ENCODE peak calls at places on chromosomes 5 and 9, in six cellular contexts. B is stimulated activated CD8-positive, alpha-beta memory T cell treated with anti-CD3 and anti-CD28 coated beads, Interleukin-15, amount 100 ng/mL, for 4 hours; N is AML-193; I is posterior cingulate gyrus; Y is mucosa of descending colon; A is heart left ventricle. U is an unnamed sample.

GRCh38 chr9:97053717-97054116 is 14.8 kb upstream of the CTSV start:
- DNase-seq in Y (no peak), N (no peak), A (no peak), I (no peak), B (no peak), U (no peak)

GRCh38 chr5:30401479-30402058 is 791.9 kb upstream of the CDH6 start:
- DNase-seq in A (no peak), N (no peak), B (no peak), I (peak; percentile 55), Y (peak; percentile 72), U (peak; percentile 29)

GRCh38 chr9:89978185-89978584 is 373.4 kb downstream of the GADD45G start:
- DNase-seq in A (no peak), N (no peak), Y (no peak), I (no peak), B (no peak), U (no peak)

GRCh38 chr5:167631191-167631590 is 660.3 kb upstream of the WWC1 start:
- DNase-seq in A (no peak), I (no peak), B (no peak), N (no peak), Y (no peak), U (no peak)

GRCh38 chr5:159094745-159095144 is 5.0 kb downstream of the EBF1 start:
- DNase-seq in I (no peak), B (no peak), N (peak; percentile 79), A (peak; percentile 87), Y (no peak), U (peak; percentile 74)

GRCh38 chr5:82396396-82396795 is 118.2 kb upstream of the RPS23 start:
- DNase-seq in Y (no peak), A (no peak), N (no peak), B (no peak), I (no peak), U (no peak)

GRCh38 chr9:107710988-107711387 is 221.4 kb upstream of the KLF4 start:
- DNase-seq in N (no peak), I (no peak), Y (no peak), A (no peak), B (no peak), U (no peak)

GRCh38 chr9:118578467-118578866 is 790.8 kb downstream of the BRINP1 start:
- DNase-seq in A (no peak), N (no peak), B (no peak), I (no peak), Y (no peak), U (no peak)

GRCh38 chr5:10289353-10289752 is 18.3 kb downstream of the CMBL start:
- DNase-seq in N (no peak), Y (peak; percentile 82), A (no peak), I (peak; percentile 24), B (no peak), U (peak; percentile 45)

GRCh38 chr9:136036050-136036449 is 59.0 kb downstream of the NACC2 start:
- DNase-seq in Y (no peak), B (no peak), A (no peak), I (no peak), N (no peak), U (no peak)

GRCh38 chr9:106869028-106869427 is 6.1 kb downstream of the ZNF462 start:
- DNase-seq in N (no peak), Y (no peak), B (no peak), I (no peak), A (no peak), U (no peak)

GRCh38 chr9:101309139-101309538 is 75.7 kb downstream of the BAAT start:
- DNase-seq in N (no peak), Y (no peak), A (no peak), I (peak; percentile 70), B (no peak), U (no peak)

GRCh38 chr5:178535299-178536175 is 54.7 kb downstream of the COL23A1 start:
- DNase-seq in N (peak; percentile 30), Y (no peak), I (peak; percentile 95), B (no peak), A (peak; percentile 91), U (peak; percentile 84)

GRCh38 chr5:168332042-168332441 is 40.6 kb downstream of the WWC1 start:
- DNase-seq in B (no peak), N (no peak), I (no peak), Y (no peak), A (no peak), U (no peak)

GRCh38 chr5:179484761-179485160 is 65.6 kb upstream of the RUFY1 start:
- DNase-seq in N (no peak), A (no peak), Y (no peak), I (peak; percentile 60), B (no peak), U (no peak)

GRCh38 chr5:116731432-116731831 is 156.8 kb upstream of the SEMA6A start:
- DNase-seq in N (no peak), B (no peak), Y (no peak), A (no peak), I (no peak), U (no peak)

GRCh38 chr9:129773262-129774048 is 20.6 kb upstream of the PTGES start:
- DNase-seq in Y (no peak), A (peak; percentile 33), B (no peak), N (peak; percentile 95), I (no peak), U (no peak)

GRCh38 chr9:132818588-132818987 is 59.5 kb downstream of the AK8 start:
- DNase-seq in I (no peak), Y (no peak), A (no peak), N (no peak), B (no peak), U (no peak)

GRCh38 chr5:123844873-123845272 is 332.9 kb downstream of the CSNK1G3 start:
- DNase-seq in I (no peak), N (no peak), A (no peak), B (no peak), Y (no peak), U (no peak)

GRCh38 chr9:127852829-127853228 is 1.6 kb downstream of the ENG start:
- DNase-seq in B (no peak), N (no peak), I (no peak), Y (no peak), A (no peak), U (no peak)

GRCh38 chr5:77651343-77651742 is 12.8 kb upstream of the OTP start:
- DNase-seq in Y (no peak), N (no peak), B (no peak), I (no peak), A (no peak), U (no peak)